ENCODE peak calls at places on chromosome 19, in five cellular contexts. K, V, U, F and W are unnamed samples.

GRCh38 chr19:23762884-23763711 is 4.4 kb upstream of the ZNF681 start:
- DNase-seq in V (peak; percentile 89), U (peak; percentile 24), K (peak; percentile 93), F (peak; percentile 89), W (peak; percentile 90)

GRCh38 chr19:37056776-37057175 is 21.5 kb upstream of the ZNF420 start:
- DNase-seq in F (no peak), U (no peak), V (no peak), K (no peak), W (no peak)

GRCh38 chr19:54160182-54160811 is 776 bp upstream of the LENG1 start:
- DNase-seq in U (no peak), F (no peak), K (peak; percentile 53), V (no peak), W (no peak)

GRCh38 chr19:3132971-3133792 is 2.7 kb upstream of the GNA15 start:
- DNase-seq in U (peak; percentile 35), V (peak; percentile 70), K (no peak), F (no peak), W (no peak)

GRCh38 chr19:49672131-49672919 is 4.7 kb upstream of the PRMT1 start:
- DNase-seq in U (peak; percentile 69), V (peak; percentile 84), K (peak; percentile 87), F (peak; percentile 86), W (peak; percentile 83)

GRCh38 chr19:6066661-6067646 is 43.3 kb downstream of the RFX2 start:
- DNase-seq in K (peak; percentile 84), F (peak; percentile 85), V (peak; percentile 99), U (peak; percentile 96), W (peak; percentile 68)

GRCh38 chr19:33818426-33818825 is 21.8 kb downstream of the KCTD15 start:
- DNase-seq in F (no peak), V (no peak), U (no peak), K (no peak), W (no peak)

GRCh38 chr19:48321372-48321621 is 4.1 kb upstream of the EMP3 start:
- DNase-seq in V (peak; percentile 98), U (peak; percentile 97), K (peak; percentile 99), F (peak; percentile 98), W (peak; percentile 91)

GRCh38 chr19:7415163-7415856 is 66.6 kb downstream of the ARHGEF18 start:
- DNase-seq in V (no peak), K (no peak), F (no peak), U (no peak), W (no peak)

GRCh38 chr19:15154002-15154612 is 46.7 kb downstream of the NOTCH3 start:
- DNase-seq in K (peak; percentile 39), F (peak; percentile 50), V (no peak), U (no peak), W (no peak)

GRCh38 chr19:53982611-53983010 is 8.8 kb upstream of the CACNG6 start:
- DNase-seq in F (peak; percentile 94), K (peak; percentile 52), U (peak; percentile 26), V (peak; percentile 52), W (peak; percentile 21)

GRCh38 chr19:42290523-42291436 is 11.2 kb upstream of the PRR19 start:
- DNase-seq in V (peak; percentile 44), F (peak; percentile 83), U (no peak), K (peak; percentile 56), W (peak; percentile 50)

GRCh38 chr19:47023448-47023794 is 3.8 kb downstream of the NPAS1 start:
- DNase-seq in F (no peak), U (no peak), K (no peak), V (no peak), W (no peak)

GRCh38 chr19:39995794-39996193 is 1.1 kb upstream of the ZNF546 start:
- DNase-seq in K (no peak), F (no peak), U (no peak), V (no peak), W (no peak)

GRCh38 chr19:41706741-41707501 is 1.5 kb upstream of the CEACAM5 start:
- DNase-seq in V (peak; percentile 47), K (peak; percentile 89), U (no peak), F (peak; percentile 87), W (no peak)

GRCh38 chr19:35348909-35349611 is 1.4 kb downstream of the FFAR1 start:
- DNase-seq in U (no peak), F (no peak), V (no peak), K (peak; percentile 18), W (no peak)

GRCh38 chr19:15379996-15380647 is 535 bp upstream of the AKAP8 start:
- DNase-seq in F (peak; percentile 54), K (peak; percentile 85), U (peak; percentile 46), V (peak; percentile 57), W (no peak)

GRCh38 chr19:10104665-10105221 is 1.4 kb upstream of the PPAN start:
- DNase-seq in U (no peak), K (no peak), F (no peak), V (no peak), W (no peak)

GRCh38 chr19:12913011-12913561 is 6.0 kb downstream of the SYCE2 start:
- DNase-seq in F (no peak), K (peak; percentile 62), U (peak; percentile 65), V (peak; percentile 85), W (no peak)

GRCh38 chr19:51146751-51147150 is 4.7 kb downstream of the SIGLEC7 start:
- DNase-seq in U (no peak), K (no peak), F (no peak), V (no peak), W (no peak)

GRCh38 chr19:56086671-56087430 is 34.2 kb downstream of the ZNF787 start:
- DNase-seq in V (no peak), U (no peak), F (no peak), K (no peak), W (no peak)

GRCh38 chr19:6551607-6552450 is 21.0 kb downstream of the TNFSF9 start:
- DNase-seq in U (no peak), V (no peak), K (peak; percentile 50), F (no peak), W (peak; percentile 42)

GRCh38 chr19:58571575-58571947 is 1.6 kb downstream of the MZF1 start:
- DNase-seq in V (peak; percentile 19), U (no peak), F (no peak), K (peak; percentile 30), W (no peak)

GRCh38 chr19:49442354-49442753 is 1.0 kb upstream of the SLC17A7 start:
- DNase-seq in V (peak; percentile 65), F (peak; percentile 32), U (peak; percentile 69), K (no peak), W (no peak)

GRCh38 chr19:10339380-10339960 is at the start of gene ICAM3:
- DNase-seq in K (peak; percentile 56), F (no peak), V (no peak), U (no peak), W (no peak)

GRCh38 chr19:36136975-36137686 is 2.7 kb upstream of the CAPNS1 start:
- DNase-seq in K (peak; percentile 73), F (peak; percentile 96), V (peak; percentile 76), U (peak; percentile 47), W (no peak)

GRCh38 chr19:58379276-58379675 is 1.6 kb downstream of the ZNF837 start:
- DNase-seq in K (no peak), F (no peak), U (no peak), V (peak; percentile 17), W (no peak)

GRCh38 chr19:43353606-43354304 is at the start of gene CD177:
- DNase-seq in U (no peak), F (no peak), V (no peak), K (peak; percentile 55), W (no peak)

DNA sequence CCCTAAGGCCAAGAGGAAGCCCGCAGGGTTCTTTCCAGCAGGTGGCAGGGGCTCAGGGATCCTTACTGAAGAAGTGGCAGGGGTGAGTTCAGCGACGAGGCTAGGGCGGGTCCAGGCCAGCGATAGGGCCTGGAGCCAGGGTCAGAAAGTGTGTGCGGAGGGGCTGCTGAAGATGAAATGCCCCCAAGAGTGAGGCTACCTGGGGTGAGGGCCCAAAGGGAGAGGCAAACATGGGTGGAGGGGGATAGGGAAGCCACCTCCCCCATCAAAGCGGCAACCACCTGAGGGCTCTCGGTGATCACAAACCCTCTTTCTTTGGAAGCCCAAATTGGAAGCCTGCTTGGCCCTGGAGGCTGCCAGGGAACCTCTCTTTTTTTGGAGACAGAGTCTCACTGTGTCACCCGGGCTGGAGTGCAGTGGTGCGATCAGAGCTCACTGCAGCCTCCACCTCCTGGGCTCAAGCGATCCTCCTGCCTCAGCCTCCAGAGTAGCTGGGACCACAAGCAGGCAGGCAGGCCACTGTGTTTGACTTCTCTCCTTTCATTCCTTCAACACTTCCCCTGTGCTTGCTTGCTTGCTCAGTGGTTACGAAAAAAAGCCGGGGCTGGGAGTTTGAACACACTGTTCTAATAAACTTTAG is 1.2 kb upstream of the ATP8B3 start:
- DNase-seq in F (no peak), K (peak; percentile 29), V (no peak), U (no peak), W (no peak)
- TF ChIP-seq CTCF in F (no peak), K (no peak), V (no peak), U (no peak), W (peak; percentile 3)

GRCh38 chr19:4660181-4660791 is 9.9 kb downstream of the MYDGF start:
- DNase-seq in K (peak; percentile 62), U (no peak), V (peak; percentile 56), F (peak; percentile 45), W (no peak)
- TF ChIP-seq CTCF in K (peak; percentile 12), U (no peak), V (peak; percentile 25), F (peak; percentile 27), W (peak; percentile 10)

GRCh38 chr19:18496167-18496979 is 25.5 kb downstream of the ELL start:
- DNase-seq in U (no peak), F (peak; percentile 71), V (no peak), K (peak; percentile 78), W (no peak)
- TF ChIP-seq CTCF in U (no peak), F (no peak), V (no peak), K (no peak), W (no peak)

GRCh38 chr19:18587962-18588610 is 512 bp upstream of the REX1BD start:
- DNase-seq in F (no peak), K (no peak), V (no peak), U (no peak), W (no peak)

GRCh38 chr19:18588611-18589379 is at the start of gene REX1BD:
- DNase-seq in V (peak; percentile 92), F (peak; percentile 79), U (peak; percentile 84), K (peak; percentile 89), W (peak; percentile 72)

GRCh38 chr19:18587561-18587960 is 1.0 kb upstream of the REX1BD start:
- DNase-seq in U (no peak), V (no peak), K (no peak), F (no peak), W (no peak)

GRCh38 chr19:18590273-18591272 is 2.0 kb downstream of the REX1BD start:
- DNase-seq in U (peak; percentile 62), F (no peak), V (peak; percentile 49), K (no peak), W (peak; percentile 56)

DNA sequence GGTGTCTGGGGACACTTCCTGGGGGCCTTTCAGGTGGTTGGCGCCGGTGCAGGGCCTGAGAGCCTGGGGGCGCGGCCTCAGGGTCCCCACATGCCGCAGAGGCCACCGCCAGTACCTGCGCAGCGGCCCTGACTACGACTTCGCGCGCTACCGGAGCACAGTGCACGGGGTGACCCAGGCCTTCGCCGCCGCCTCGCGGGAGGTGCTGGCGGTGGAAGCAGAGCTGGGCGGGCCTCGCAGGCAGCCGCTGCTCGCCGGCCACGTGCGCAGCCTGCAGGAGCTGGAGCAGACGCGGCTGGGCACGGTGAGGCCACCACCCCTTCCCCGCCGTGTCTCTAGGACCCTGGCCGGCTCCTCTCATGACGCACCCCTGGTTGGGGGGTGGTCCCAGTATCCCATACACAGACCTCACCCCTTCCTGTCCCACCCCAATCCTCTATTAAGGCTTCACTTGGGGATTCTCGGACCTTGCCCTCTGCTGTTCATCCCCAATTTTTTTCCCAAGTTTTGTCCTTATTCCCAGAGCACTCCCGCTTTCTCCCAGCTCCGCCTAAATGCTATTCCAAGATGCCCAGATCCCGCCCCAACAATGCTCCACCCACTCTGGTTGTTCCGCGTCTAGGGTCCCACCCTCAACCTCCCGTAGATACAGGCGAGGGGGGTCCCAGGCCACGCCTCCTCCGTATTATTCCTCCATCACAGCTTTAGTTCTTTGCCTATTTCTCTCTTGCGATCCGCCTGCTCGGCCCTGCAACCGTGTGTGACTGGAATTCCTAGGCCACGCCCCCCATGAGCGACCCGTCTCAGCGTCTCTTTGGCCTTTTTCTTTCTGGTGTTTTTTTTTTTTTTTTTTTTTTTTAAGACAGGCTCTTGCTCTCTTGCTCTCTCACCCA is 1.0 kb downstream of the REX1BD start:
- DNase-seq in F (peak; percentile 67), V (peak; percentile 70), K (peak; percentile 86), U (peak; percentile 72), W (peak; percentile 58)
- TF ChIP-seq CTCF in F (no peak), V (no peak), K (peak; percentile 36), U (peak; percentile 35), W (no peak)